ENCODE peak calls at places on chromosomes 1 and 21, in five cellular contexts. N is GM23248, K is keratinocyte, C is neural progenitor cell, F is fibroblast of lung. E is an unnamed sample.

GRCh38 chr1:12138196-12139183 is 28.3 kb upstream of the TNFRSF1B start:
- DNase-seq in N (no peak), K (no peak), C (no peak), F (no peak), E (no peak)

GRCh38 chr1:213661346-213661745 is 326.4 kb upstream of the PROX1 start:
- DNase-seq in N (no peak), K (no peak), C (no peak), F (no peak), E (no peak)

GRCh38 chr21:38997756-38998155 is 185.5 kb downstream of the PSMG1 start:
- DNase-seq in N (no peak), K (no peak), C (no peak), F (no peak), E (no peak)

GRCh38 chr1:9315411-9316079 is 22.9 kb downstream of the SPSB1 start:
- DNase-seq in N (peak; percentile 95), K (no peak), C (no peak), F (peak; percentile 89), E (no peak)

GRCh38 chr1:8533124-8533523 is 215.2 kb downstream of the SLC45A1 start:
- DNase-seq in N (no peak), K (no peak), C (no peak), F (no peak), E (no peak)

GRCh38 chr1:47756411-47756810 is 240.8 kb downstream of the TRABD2B start:
- DNase-seq in N (no peak), K (no peak), C (no peak), F (no peak), E (no peak)

GRCh38 chr1:48236716-48237470 is 14.4 kb downstream of the SLC5A9 start:
- DNase-seq in N (peak; percentile 59), K (peak; percentile 7), C (peak; percentile 57), F (peak; percentile 23), E (no peak)

GRCh38 chr1:46342084-46342656 is 1.6 kb downstream of the NSUN4 start:
- DNase-seq in N (peak; percentile 49), K (no peak), C (peak; percentile 15), F (peak; percentile 50), E (no peak)

GRCh38 chr1:228299211-228299610 is 91.4 kb downstream of the OBSCN start:
- DNase-seq in N (no peak), K (no peak), C (no peak), F (no peak), E (no peak)

GRCh38 chr21:43613755-43614638 is 45.3 kb downstream of the HSF2BP start:
- DNase-seq in N (no peak), K (no peak), C (no peak), F (peak; percentile 62), E (no peak)

GRCh38 chr1:184875218-184875617 is 99.1 kb downstream of the NIBAN1 start:
- DNase-seq in N (no peak), K (no peak), C (no peak), F (no peak), E (no peak)

GRCh38 chr1:3231245-3231644 is 162.2 kb downstream of the PRDM16 start:
- DNase-seq in N (no peak), K (no peak), C (no peak), F (no peak), E (no peak)

GRCh38 chr1:201346337-201346939 is 31.0 kb downstream of the TNNT2 start:
- DNase-seq in N (peak; percentile 71), K (no peak), C (peak; percentile 80), F (peak; percentile 49), E (peak; percentile 17)

GRCh38 chr1:78712467-78712866 is 62.8 kb downstream of the IFI44 start:
- DNase-seq in N (no peak), K (no peak), C (no peak), F (no peak), E (no peak)

GRCh38 chr1:6271554-6271953 is 10.7 kb upstream of the GPR153 start:
- DNase-seq in N (peak; percentile 42), K (no peak), C (no peak), F (peak; percentile 60), E (no peak)

GRCh38 chr1:108556079-108556478 is 3.8 kb upstream of the EEIG2 start:
- DNase-seq in N (no peak), K (no peak), C (no peak), F (no peak), E (no peak)

DNA sequence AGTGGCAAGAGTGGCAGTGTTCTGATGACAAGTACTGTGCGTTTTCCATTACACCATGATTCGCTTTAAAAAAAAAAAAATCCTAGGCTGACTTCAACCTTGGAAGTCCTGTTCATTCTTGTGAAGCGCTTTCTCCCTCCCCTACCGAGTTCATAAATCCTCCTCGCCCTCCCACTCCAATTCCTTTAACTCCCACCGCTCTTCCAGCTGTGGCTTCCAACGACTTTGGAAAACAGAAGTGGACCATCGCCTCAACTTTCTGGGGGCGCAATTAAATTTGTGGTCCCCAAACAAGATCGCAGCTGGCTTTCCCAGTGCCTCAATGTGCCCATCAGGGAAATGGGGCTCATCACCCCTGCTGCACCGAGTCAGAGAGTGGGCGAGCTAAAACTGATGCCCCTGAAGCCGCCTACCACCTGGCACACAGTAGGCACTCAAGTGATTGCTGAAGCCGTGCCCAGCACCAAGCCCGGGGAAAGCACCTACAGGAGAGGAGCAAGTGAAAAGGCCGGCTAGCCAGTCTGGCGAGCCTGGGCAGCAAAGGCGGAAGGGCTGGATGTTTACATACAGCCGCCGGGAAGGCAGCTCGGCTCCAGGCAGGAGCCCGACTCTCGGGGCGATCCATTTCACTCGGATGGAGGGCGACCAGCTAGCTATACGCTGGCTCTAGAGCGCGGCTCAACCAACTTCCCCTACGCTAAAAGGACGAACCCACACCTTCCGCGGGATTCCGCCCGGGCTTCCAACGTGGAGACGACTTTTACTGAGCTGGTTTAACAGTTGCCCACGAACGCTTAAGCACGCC is 1.3 kb downstream of the PLPP3 start:
- DNase-seq in N (peak; percentile 79), K (no peak), C (peak; percentile 75), F (peak; percentile 71), E (peak; percentile 21)
- TF ChIP-seq EZH2 in N (no peak), K (no peak), C (no peak), F (no peak), E (no peak)

DNA sequence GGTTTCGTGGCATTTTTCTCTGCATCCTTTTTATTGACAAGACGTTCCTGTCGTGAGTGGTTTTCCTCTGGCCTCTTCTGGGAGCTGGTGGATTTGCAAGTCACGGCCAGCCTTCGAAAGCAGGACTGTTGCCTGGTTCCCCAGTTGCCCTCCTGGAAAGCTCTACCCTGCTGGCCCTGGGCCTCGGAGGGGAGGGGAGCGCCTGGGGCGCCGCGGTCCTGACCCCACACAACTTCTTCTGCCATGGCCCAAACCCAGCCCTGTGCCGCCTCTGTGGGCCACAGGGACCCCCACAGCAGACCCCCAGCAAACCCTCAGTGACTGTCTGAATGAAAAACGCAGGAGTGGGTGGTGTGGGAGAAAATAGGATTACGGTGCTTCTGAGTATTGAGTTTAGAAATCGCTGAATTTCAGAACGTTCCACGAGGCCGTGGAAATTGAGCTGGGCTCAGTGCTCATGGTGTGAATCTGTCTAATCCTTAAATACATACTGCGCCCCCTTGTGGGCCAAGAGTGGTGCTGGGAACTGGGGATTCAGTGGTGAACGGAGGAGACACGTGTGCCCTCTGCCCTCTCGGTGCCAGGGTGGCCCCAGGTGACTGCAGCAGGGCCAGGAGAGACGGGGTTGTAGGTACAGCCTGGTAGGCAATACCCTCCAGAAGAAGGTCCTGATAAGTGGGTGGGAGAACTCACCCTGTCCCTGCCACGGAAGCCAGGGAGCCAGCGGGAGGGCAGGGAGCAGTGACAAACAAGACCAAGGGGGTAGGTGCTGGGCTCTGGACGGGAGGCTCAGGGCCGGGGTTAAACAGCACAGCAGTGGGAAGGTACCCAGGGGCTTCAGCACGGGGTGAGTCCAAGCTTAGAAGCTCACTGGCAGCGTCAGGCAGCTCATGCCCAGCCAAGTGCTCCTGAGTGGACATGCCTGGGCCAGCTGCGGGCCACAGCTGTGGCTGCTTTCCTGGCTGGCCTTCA is 101.2 kb upstream of the COL6A1 start:
- DNase-seq in N (peak; percentile 87), K (no peak), C (peak; percentile 92), F (peak; percentile 67), E (peak; percentile 66)
- H2AFZ ChIP-seq in N (peak overlapping the region; percentile 14), K (peak overlapping the region; percentile 98), C (no peak overlapping the region), F (no peak overlapping the region), E (no peak overlapping the region)

DNA sequence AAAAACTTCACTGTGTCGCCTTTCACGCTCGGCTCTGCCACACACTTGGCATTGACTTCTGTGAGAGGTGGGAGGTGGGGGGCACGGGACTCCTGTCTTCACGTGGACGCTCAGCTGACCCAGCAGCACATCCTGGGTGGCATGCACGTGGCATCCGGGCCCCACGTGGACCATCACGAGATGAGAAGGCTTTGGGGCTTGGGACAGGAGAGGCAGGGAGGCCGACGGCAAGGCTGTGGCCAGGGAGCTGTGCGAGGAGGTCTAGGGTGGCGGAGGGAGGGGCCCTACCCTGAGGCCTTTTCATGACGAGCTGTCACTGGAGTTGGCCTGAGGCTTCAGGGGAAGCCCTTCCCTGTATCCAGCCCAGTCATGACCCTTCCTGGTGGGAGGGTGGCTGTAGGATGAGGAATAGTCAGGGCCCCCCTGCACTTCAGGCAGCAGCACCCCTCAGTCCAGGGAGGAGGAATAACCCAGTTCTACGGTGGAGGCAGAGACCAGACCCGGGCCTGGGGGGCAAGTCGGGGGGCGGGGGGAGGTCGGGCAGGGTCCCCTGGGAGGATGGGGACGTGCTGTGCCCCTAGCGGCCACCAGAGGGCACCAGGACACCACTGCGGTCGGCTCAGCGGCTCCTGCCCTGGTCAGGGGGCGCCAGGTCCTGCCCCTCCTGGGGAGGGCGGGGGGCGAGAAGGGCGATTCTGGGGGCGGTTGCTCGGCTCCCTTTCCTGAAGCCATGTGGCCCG is 2.0 kb upstream of the PERM1 start:
- DNase-seq in N (peak; percentile 49), K (no peak), C (peak; percentile 72), F (no peak), E (peak; percentile 61)
- TF ChIP-seq EZH2 in N (no peak), K (no peak), C (no peak), F (no peak), E (no peak)

DNA sequence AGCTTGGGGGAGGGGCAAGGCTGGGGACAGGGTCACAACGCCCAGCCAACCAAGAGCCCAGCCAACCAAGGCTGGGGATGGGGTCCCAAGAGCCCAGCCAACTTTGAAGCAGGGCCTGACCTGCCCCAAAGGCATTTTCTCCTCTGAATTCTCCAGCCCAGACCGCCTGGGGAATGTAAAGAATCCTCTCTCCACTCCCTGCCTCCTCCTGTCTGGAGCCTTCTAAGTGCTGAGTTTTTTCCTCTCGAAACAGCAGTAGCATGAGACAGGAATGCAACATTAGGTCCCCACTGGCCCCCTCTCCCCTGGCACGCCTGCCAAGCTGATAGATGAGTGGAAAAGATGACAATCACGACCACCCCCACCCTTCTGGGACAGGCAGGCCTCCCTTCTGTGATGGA is 17.0 kb downstream of the C1orf198 start:
- DNase-seq in N (peak; percentile 27), K (no peak), C (peak; percentile 58), F (peak; percentile 95), E (no peak)
- H2AFZ ChIP-seq in N (no peak overlapping the region), K (no peak overlapping the region), C (no peak overlapping the region), F (no peak overlapping the region), E (no peak overlapping the region)

GRCh38 chr1:18631496-18632217 is 1.0 kb downstream of the PAX7 start:
- DNase-seq in N (no peak), K (no peak), C (peak; percentile 74), F (no peak), E (no peak)
- TF ChIP-seq EZH2 in N (peak; percentile 91), K (peak; percentile 99), C (peak; percentile 94), F (peak; percentile 60), E (no peak)

E was measured in DND-41.